ENCODE peak calls at places on chromosomes 13 and 19, in five cellular contexts. M, L, K, J and F are unnamed samples.

GRCh38 chr19:4448147-4448985 is 9.2 kb downstream of the UBXN6 start:
- ATAC-seq in L (peak), M (no peak), K (no peak), J (no peak), F (no peak)

GRCh38 chr19:45638930-45639729 is at the start of gene EML2:
- ATAC-seq in J (peak), M (peak), K (peak), L (no peak), F (peak)

GRCh38 chr13:113404723-113405471 is 41.0 kb upstream of the GRTP1 start:
- ATAC-seq in M (no peak), L (no peak), K (no peak), J (no peak), F (no peak)

GRCh38 chr13:27147530-27148170 is 24.0 kb downstream of the USP12 start:
- ATAC-seq in M (no peak), J (no peak), K (no peak), L (no peak), F (no peak)

GRCh38 chr13:39263033-39263432 is 224.8 kb downstream of the NHLRC3 start:
- ATAC-seq in M (peak), K (peak), L (peak), J (no peak), F (peak)

GRCh38 chr13:98860491-98860890 is 108.0 kb upstream of the SLC15A1 start:
- ATAC-seq in M (no peak), K (no peak), L (no peak), J (no peak), F (no peak)

GRCh38 chr13:31957772-31958171 is 73.8 kb upstream of the FRY start:
- ATAC-seq in L (no peak), M (no peak), J (no peak), K (no peak), F (no peak)

GRCh38 chr19:16969127-16969526 is 57.5 kb downstream of the CPAMD8 start:
- ATAC-seq in J (no peak), M (peak), L (no peak), K (peak), F (no peak)

GRCh38 chr13:45728759-45729158 is 26.6 kb downstream of the CBY2 start:
- ATAC-seq in K (peak), J (peak), M (peak), L (no peak), F (no peak)

GRCh38 chr13:99893567-99893966 is 78.0 kb downstream of the ZIC5 start:
- ATAC-seq in J (no peak), M (no peak), L (no peak), K (peak), F (no peak)

GRCh38 chr19:2050349-2050990 is 574 bp downstream of the MKNK2 start:
- ATAC-seq in J (no peak), L (no peak), K (peak), M (no peak), F (peak)

GRCh38 chr19:42091300-42092266 is 15.6 kb downstream of the ZNF574 start:
- ATAC-seq in M (peak), L (no peak), K (peak), J (peak), F (no peak)

GRCh38 chr19:7868326-7868670 is 5.9 kb downstream of the PRR36 start:
- ATAC-seq in J (no peak), M (peak), K (no peak), L (no peak), F (no peak)

GRCh38 chr13:30884543-30884942 is 21.5 kb upstream of the MEDAG start:
- ATAC-seq in M (no peak), K (peak), L (no peak), J (no peak), F (no peak)

GRCh38 chr19:15469513-15470297 is 5.4 kb upstream of the RASAL3 start:
- ATAC-seq in L (no peak), J (peak), K (peak), M (no peak), F (peak)

GRCh38 chr19:46733693-46734240 is 12.1 kb upstream of the FKRP start:
- ATAC-seq in L (no peak), J (no peak), M (no peak), K (no peak), F (no peak)

GRCh38 chr13:50129065-50129922 is 114.0 kb downstream of the KCNRG start:
- ATAC-seq in M (no peak), J (no peak), K (no peak), L (no peak), F (no peak)

GRCh38 chr13:108326318-108326717 is 56.8 kb downstream of the TNFSF13B start:
- ATAC-seq in M (no peak), L (no peak), K (peak), J (no peak), F (no peak)

GRCh38 chr19:49064029-49064629 is 489 bp downstream of the NTF4 start:
- ATAC-seq in K (no peak), J (peak), L (no peak), M (peak), F (no peak)
- TF ChIP-seq POLR2A in K (no peak), J (no peak), L (no peak), M (no peak), F (no peak)

DNA sequence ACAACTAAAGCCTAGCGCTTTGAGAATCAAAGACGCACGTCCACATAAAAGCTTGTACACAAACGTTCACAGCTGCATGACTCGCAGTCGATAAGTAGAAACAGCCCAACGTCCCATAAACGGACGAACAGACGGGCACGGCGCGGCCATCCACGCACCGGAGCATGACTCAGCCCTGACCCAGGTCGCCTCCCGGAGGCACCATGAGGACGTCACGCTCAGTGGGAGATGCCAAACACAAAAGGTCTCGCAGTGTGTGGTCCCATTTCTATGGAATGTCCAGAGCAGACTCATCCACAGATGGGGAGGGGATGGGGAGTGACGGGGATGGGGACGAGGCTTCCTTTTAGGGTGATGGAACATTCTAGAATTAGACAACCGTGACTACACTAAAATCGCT is 9.4 kb downstream of the POLRMT start:
- ATAC-seq in K (no peak), M (peak), J (peak), L (no peak), F (no peak)
- TF ChIP-seq CTCF in K (no peak), M (no peak), J (no peak), L (no peak), F (no peak)

GRCh38 chr19:48867922-48868195 is 558 bp downstream of the PLEKHA4 start:
- ATAC-seq in L (no peak), M (no peak), K (no peak), J (no peak), F (no peak)

GRCh38 chr19:48870048-48870447 is 1.6 kb upstream of the PLEKHA4 start:
- ATAC-seq in M (no peak), K (no peak), L (no peak), J (no peak), F (no peak)

GRCh38 chr19:48866692-48867091 is 1.7 kb downstream of the PLEKHA4 start:
- ATAC-seq in K (no peak), L (no peak), M (no peak), J (peak), F (no peak)

GRCh38 chr19:48867119-48867921 is 1.1 kb downstream of the PLEKHA4 start:
- ATAC-seq in K (peak), J (no peak), M (no peak), L (no peak), F (peak)

DNA sequence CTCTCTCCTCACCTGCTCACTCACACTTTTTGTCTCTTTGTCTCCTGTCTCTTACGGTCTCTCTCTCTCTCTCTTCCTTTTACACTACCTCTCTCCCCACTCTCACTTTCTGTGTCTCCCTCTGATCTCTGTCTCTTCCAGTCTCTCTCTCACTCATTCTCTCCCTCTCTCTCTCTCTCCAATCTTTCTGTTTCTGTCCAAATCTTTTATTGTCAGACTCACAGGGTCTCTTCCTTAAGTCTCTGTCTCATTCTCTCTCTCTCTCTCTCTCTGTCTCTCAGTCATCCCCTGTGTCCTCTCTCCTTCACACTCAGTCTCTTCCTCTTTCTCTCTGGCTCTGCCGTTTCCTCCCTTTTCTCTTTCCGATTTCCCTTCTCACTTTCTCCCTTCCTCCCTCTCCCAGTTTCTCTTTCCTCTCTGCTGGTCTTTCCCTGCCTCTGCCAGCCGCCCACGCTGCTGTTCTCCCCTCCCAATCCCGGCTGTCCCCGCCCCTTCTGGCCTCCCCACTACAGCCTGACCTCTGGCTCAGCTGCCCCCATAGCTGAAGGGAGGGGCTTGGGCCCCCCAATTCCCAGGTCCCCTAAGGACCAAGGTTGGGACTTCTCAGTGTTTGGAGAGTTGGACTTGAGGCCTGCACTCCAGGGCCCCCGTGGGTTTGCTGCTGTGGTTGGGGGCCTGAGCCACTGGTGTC is at the start of gene PLEKHA4:
- ATAC-seq in M (peak), J (no peak), K (no peak), L (no peak), F (peak)
- TF ChIP-seq POLR2A in M (no peak), J (no peak), K (peak), L (no peak), F (no peak)

GRCh38 chr13:20331419-20331818 is 99.3 kb upstream of the GJB6 start:
- ATAC-seq in L (no peak), K (no peak), M (no peak), J (no peak), F (no peak)
- TF ChIP-seq CTCF in L (no peak), K (no peak), M (no peak), J (no peak), F (no peak)

DNA sequence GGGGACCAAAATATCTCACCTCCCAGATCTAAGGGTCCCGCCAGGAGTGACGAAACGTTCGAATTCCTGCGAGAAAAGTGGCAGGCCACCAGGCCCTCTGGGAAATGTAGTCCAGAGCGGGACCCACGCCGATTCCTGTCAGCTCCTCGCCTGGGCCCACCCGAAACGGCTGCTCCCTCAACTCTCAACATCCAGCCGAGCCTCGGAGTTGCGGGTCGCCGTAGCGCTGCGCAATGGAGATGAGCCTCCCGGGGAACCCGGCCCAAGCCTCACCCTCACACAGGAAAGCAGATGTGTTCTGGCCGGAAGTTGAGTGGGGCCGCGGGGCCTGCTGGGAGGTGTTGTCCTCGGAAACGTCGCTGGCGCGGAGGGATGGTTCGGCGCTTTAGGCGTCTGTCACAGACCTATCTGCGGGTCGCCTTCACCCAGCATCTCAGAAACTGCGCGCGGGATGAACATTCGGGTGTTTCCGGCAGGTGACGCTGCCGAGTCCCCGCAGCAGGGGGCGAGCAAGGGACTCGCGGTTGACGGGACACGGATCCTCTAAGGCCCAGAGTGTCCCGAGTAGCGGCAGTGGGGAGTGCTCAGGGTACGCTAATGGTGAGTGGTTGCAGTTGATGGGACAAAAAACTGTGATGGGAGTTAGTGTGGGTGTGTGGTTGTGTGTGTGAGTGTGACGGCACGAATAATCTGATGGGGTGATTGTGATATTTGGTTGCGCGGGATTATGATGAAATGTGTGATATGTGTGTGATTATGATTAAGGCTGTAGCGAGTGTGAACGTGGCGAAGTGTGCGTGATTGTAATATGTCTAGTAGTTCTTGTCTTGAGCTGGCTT is at the start of the genes ZNF568 and ZNF829:
- ATAC-seq in K (no peak), J (peak), M (no peak), L (peak), F (peak)
- TF ChIP-seq POLR2A in K (no peak), J (no peak), M (no peak), L (no peak), F (no peak)

GRCh38 chr13:94115054-94115453 is 364.4 kb downstream of the DCT start:
- ATAC-seq in K (no peak), J (no peak), M (no peak), L (no peak), F (no peak)

GRCh38 chr13:94112227-94112626 is 367.3 kb downstream of the DCT start:
- ATAC-seq in J (no peak), L (no peak), M (no peak), K (no peak), F (no peak)

GRCh38 chr13:94112731-94113130 is 366.8 kb downstream of the DCT start:
- ATAC-seq in L (no peak), J (no peak), K (no peak), M (no peak), F (no peak)

GRCh38 chr13:94114166-94114565 is 365.3 kb downstream of the DCT start:
- ATAC-seq in J (no peak), K (no peak), M (no peak), L (no peak), F (no peak)

DNA sequence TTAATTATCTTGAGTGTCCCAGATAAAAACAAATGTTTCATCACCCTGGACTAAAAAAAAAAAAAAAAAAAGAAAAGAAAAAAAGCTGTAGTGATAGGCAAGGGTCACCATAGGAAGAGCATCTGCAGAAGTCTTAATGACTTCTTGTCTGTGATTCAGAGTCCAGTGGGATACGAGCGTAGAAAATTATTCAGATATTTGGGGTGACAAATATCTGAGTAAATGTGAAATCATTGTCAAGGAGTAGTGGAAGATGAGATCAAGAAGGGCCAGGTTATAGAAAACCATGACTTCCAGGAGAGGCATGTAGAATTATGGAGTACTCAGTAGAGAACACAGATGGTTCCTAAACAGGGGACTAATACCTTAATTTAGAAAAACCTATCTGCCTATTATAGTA is 369.5 kb downstream of the DCT start:
- ATAC-seq in M (no peak), K (no peak), L (no peak), J (no peak), F (no peak)
- TF ChIP-seq CTCF in M (no peak), K (no peak), L (no peak), J (no peak), F (no peak)

DNA sequence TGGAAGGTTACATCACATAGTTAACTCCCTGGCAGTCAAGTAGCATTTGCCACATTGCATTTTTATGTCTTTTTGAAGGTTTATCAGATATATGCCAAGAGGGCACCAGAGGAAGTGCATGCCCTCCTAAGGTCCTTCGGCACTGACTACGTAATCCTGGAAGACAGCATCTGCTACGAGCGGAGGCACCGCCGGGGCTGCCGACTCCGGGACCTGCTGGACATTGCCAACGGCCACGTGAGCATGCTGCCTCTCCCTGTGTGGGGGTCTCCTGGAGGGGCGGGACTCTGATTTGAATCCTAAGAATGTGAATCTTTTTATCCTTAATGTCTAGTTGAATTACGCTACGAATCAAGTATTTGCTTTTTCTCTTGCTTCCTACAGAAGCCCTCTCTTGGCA is 74.8 kb downstream of the DPY19L3 start:
- ATAC-seq in K (no peak), L (no peak), J (no peak), M (no peak), F (no peak)
- TF ChIP-seq POLR2A in K (no peak), L (no peak), J (no peak), M (no peak), F (no peak)